ENCODE peak calls at places on chromosomes 2 and 18, in eight cellular contexts. W is effector memory CD4-positive, alpha-beta T cell; R is A549; D is mesendoderm; N is astrocyte; E is aorta; V is WERI-Rb-1; S is naive thymus-derived CD4-positive, alpha-beta T cell. B is an unnamed sample.

GRCh38 chr2:73931531-73932500 is 5.1 kb downstream of the DGUOK start:
- DNase-seq in E (no peak), D (no peak), R (no peak), W (no peak), S (no peak), V (no peak), N (peak), B (no peak)

GRCh38 chr2:230903251-230904150 is 21.5 kb downstream of the GPR55 start:
- DNase-seq in W (no peak), S (no peak), V (no peak), D (no peak), E (peak), N (no peak), R (no peak), B (no peak)

GRCh38 chr2:205708231-205708631 is 25.9 kb downstream of the NRP2 start:
- DNase-seq in D (no peak), N (peak), W (no peak), S (no peak), R (no peak), E (peak), V (no peak), B (no peak)

GRCh38 chr18:58455318-58455950 is 173.5 kb downstream of the ALPK2 start:
- DNase-seq in V (no peak), S (no peak), D (no peak), N (peak), W (no peak), R (no peak), E (no peak), B (no peak)

GRCh38 chr2:1593371-1594205 is 150.7 kb downstream of the PXDN start:
- DNase-seq in E (peak), D (peak), V (no peak), R (peak), W (no peak), N (peak), S (no peak), B (no peak)

GRCh38 chr2:11940799-11941198 is 194.4 kb downstream of the LPIN1 start:
- DNase-seq in V (no peak), N (no peak), D (peak), W (no peak), S (no peak), E (no peak), R (no peak), B (no peak)

GRCh38 chr2:112480540-112481049 is 1.4 kb upstream of the TTL start:
- DNase-seq in S (no peak), N (no peak), E (no peak), V (peak), W (no peak), D (peak), R (peak), B (no peak)

GRCh38 chr2:5250482-5250881 is 441.7 kb upstream of the SOX11 start:
- DNase-seq in S (no peak), N (peak), R (no peak), V (no peak), E (no peak), D (peak), W (no peak), B (no peak)

GRCh38 chr18:3450358-3451107 is 561 bp downstream of the TGIF1 start:
- DNase-seq in S (peak), R (peak), V (no peak), W (peak), E (peak), N (peak), D (no peak), B (peak)

GRCh38 chr2:62947403-62947802 is 103.2 kb upstream of the OTX1 start:
- DNase-seq in E (no peak), N (no peak), D (no peak), W (no peak), R (no peak), V (no peak), S (no peak), B (no peak)

GRCh38 chr2:237202288-237203030 is 116.8 kb downstream of the COPS8 start:
- DNase-seq in V (no peak), S (no peak), D (peak), W (no peak), R (no peak), E (no peak), N (no peak), B (no peak)

GRCh38 chr2:70855679-70856078 is 20.1 kb upstream of the CD207 start:
- DNase-seq in E (no peak), V (no peak), R (no peak), W (no peak), N (peak), S (no peak), D (no peak), B (no peak)
- H3K4me3 ChIP-seq in E (no peak), V (no peak), R (no peak), W (no peak), N (no peak), S (no peak), D (no peak), B (no peak)

DNA sequence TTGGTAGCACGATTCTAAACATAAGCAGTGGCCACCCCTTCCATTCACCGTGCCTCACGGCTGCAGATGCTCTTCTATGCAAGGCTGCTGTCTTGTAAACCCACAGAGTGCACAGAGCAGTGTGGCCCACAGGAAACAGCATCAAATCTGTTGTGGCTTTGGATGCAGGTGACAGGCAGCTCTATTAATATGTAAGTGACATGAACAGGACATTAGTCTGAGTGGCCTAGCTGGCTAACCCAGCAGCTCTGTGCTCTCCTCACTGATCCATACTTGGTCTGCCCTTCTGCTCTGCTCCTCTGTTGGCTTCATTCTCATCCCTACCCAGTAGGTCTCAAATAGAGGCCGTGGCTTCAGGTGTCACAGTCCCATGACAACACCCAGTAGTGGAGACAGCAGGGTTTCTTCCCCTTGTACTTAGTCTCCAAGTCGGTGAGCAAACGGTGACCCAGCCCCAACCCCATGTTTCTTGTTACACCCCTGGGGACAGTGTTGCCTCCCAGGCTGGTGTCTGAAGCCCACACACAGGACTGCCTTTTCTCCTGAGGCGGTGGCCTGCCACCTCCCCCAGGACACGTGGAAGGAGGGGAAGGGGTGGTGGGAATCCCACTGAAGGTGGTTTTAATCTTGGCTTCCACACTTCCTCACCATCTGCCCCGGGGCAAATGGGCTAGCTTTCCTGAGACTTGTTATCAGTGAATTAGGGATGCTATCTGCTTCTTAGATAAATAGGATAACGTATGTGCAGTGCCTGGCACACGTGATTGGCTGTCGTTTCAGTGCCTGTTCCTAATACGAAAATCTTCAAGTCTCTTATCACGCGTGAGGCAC is 6.0 kb downstream of the SH3RF3 start:
- DNase-seq in D (peak), S (no peak), W (no peak), V (peak), E (no peak), N (no peak), R (no peak), B (no peak)
- H3K4me3 ChIP-seq in D (no peak), S (no peak), W (no peak), V (no peak), E (no peak), N (no peak), R (no peak), B (no peak)

DNA sequence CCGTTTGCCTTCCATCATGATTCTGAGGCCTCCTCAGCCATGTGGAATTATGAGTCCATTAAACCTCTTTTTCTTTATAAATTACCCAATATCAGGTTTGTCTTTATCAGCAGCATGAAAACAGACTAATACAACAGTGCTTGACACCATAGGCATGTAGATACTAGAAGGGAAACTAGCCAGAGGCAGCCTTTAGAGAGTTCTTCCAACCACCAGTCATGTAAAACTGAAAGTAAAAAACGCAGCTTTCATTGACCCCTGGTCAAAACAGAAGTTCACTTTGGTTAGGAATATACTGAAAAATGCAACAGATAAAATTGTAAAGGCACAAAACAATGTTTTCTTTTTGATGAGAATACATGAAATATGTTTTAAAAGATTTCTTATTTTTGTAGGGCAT is 122.8 kb upstream of the L3MBTL4 start:
- DNase-seq in D (no peak), N (no peak), V (no peak), E (no peak), W (no peak), R (no peak), S (no peak), B (no peak)
- H3K4me3 ChIP-seq in D (no peak), N (no peak), V (no peak), E (no peak), W (no peak), R (no peak), S (no peak), B (no peak)

GRCh38 chr2:36831185-36831584 is 134.7 kb downstream of the VIT start:
- DNase-seq in R (no peak), D (no peak), N (no peak), E (no peak), S (no peak), W (no peak), V (no peak), B (no peak)
- H3K4me3 ChIP-seq in R (no peak), D (no peak), N (no peak), E (no peak), S (no peak), W (no peak), V (no peak), B (no peak)

GRCh38 chr2:3665886-3666612 is 8.0 kb downstream of the ALLC start:
- DNase-seq in V (no peak), S (no peak), D (no peak), R (no peak), W (no peak), E (no peak), N (no peak), B (no peak)

GRCh38 chr2:3666613-3666975 is 8.6 kb downstream of the ALLC start:
- DNase-seq in N (no peak), D (no peak), R (no peak), V (peak), S (no peak), W (no peak), E (no peak), B (no peak)

GRCh38 chr2:3664925-3665324 is 6.9 kb downstream of the ALLC start:
- DNase-seq in E (no peak), S (no peak), V (peak), R (no peak), N (no peak), W (no peak), D (no peak), B (no peak)

GRCh38 chr2:3669656-3670055 is 11.7 kb downstream of the ALLC start:
- DNase-seq in N (no peak), D (no peak), S (no peak), V (peak), E (no peak), R (no peak), W (no peak), B (no peak)

GRCh38 chr2:3667151-3667631 is 9.2 kb downstream of the ALLC start:
- DNase-seq in E (no peak), R (no peak), V (peak), W (no peak), N (no peak), D (no peak), S (no peak), B (no peak)
- H3K4me3 ChIP-seq in E (no peak), R (no peak), V (no peak), W (no peak), N (no peak), D (no peak), S (no peak), B (no peak)

GRCh38 chr2:66435963-66436362 is 1.0 kb downstream of the MEIS1 start:
- DNase-seq in V (no peak), N (no peak), D (no peak), R (no peak), E (no peak), S (no peak), W (no peak), B (no peak)

GRCh38 chr2:66435549-66435875 is 587 bp downstream of the MEIS1 start:
- DNase-seq in W (no peak), V (no peak), D (peak), S (no peak), N (no peak), R (no peak), E (no peak), B (no peak)

GRCh38 chr2:66437601-66438497 is 2.9 kb downstream of the MEIS1 start:
- DNase-seq in N (no peak), R (no peak), V (no peak), W (no peak), S (no peak), E (peak), D (peak), B (no peak)

GRCh38 chr2:66436546-66436945 is 1.6 kb downstream of the MEIS1 start:
- DNase-seq in V (no peak), D (peak), E (no peak), W (no peak), R (no peak), N (no peak), S (no peak), B (no peak)

DNA sequence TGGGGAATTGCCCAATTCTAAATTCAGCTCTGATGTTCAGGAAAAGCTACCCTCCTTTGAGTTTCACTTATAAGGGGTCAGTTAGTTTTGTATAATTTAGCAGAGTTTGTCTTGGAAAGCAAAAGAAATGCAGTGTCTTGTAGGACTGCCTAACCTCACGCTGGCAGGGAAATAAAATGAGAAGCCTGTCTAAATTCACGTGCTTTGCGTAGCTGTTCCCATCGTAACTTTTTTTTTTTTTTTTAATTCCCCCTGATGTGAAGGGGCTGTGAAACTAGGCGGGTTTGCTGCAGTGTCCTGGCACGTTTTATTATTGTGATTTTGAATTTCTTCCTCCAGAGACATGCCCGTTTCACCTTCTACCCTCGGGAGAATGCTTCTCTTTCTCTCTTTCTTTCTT is 2.1 kb downstream of the MEIS1 start:
- DNase-seq in V (no peak), W (no peak), N (no peak), E (no peak), D (no peak), S (no peak), R (no peak), B (no peak)
- H3K4me3 ChIP-seq in V (peak), W (no peak), N (peak), E (peak), D (no peak), S (no peak), R (no peak), B (no peak)